ENCODE peak calls at places on chromosomes 1 and 21, in six cellular contexts. W is H1, Y is IMR-90, B is mesenchymal stem cell, P is neuronal stem cell, V is trophoblast cell. A is an unnamed sample. For H3K9me3 and H3K4me1, the result is how much of the 10 kb centered on the place peaks cover.

GRCh38 chr1:157240495-157241184 is 102.4 kb upstream of the ETV3 start:
- DNase-seq in W (no peak), Y (no peak), B (no peak), P (no peak), V (no peak), A (no peak)

GRCh38 chr1:37410080-37410479 is 64.3 kb upstream of the ZC3H12A start:
- DNase-seq in W (no peak), Y (no peak), B (no peak), P (no peak), V (no peak), A (peak)

GRCh38 chr1:118913818-118914217 is 74.3 kb downstream of the TBX15 start:
- DNase-seq in W (no peak), Y (no peak), B (no peak), P (no peak), V (no peak), A (no peak)

GRCh38 chr1:206897175-206897574 is at the start of gene IL24:
- DNase-seq in W (no peak), Y (no peak), B (no peak), P (no peak), V (no peak), A (no peak)

GRCh38 chr1:116411784-116412479 is 38.9 kb downstream of the ATP1A1 start:
- DNase-seq in W (no peak), Y (peak), B (peak), P (no peak), V (no peak), A (no peak)

GRCh38 chr1:119286587-119287181 is 81.9 kb upstream of the HAO2 start:
- DNase-seq in W (no peak), Y (peak), B (peak), P (peak), V (no peak), A (peak)

GRCh38 chr1:65153635-65154034 is 5.6 kb downstream of the AK4 start:
- DNase-seq in W (no peak), Y (no peak), B (no peak), P (no peak), V (no peak), A (no peak)

GRCh38 chr1:119516680-119517079 is 9.7 kb downstream of the HSD3B1 start:
- DNase-seq in W (peak), Y (no peak), B (no peak), P (no peak), V (no peak), A (peak)

GRCh38 chr1:109277434-109278204 is 5.3 kb downstream of the PSRC1 start:
- DNase-seq in W (peak), Y (peak), B (peak), P (peak), V (peak), A (peak)

GRCh38 chr1:152109231-152109997 is 5.8 kb downstream of the TCHH start:
- DNase-seq in W (no peak), Y (peak), B (no peak), P (no peak), V (peak), A (peak)

GRCh38 chr1:205268846-205269680 is 41.3 kb downstream of the TMCC2 start:
- DNase-seq in W (no peak), Y (no peak), B (no peak), P (no peak), V (no peak), A (no peak)

GRCh38 chr21:33767960-33768359 is 125.7 kb downstream of the ITSN1 start:
- DNase-seq in W (no peak), Y (no peak), B (no peak), P (no peak), V (no peak), A (no peak)

GRCh38 chr1:162310337-162310736 is 66.3 kb downstream of the SPATA46 start:
- DNase-seq in W (no peak), Y (peak), B (no peak), P (no peak), V (no peak), A (no peak)

GRCh38 chr1:202155478-202156021 is 4.9 kb downstream of the PTPN7 start:
- DNase-seq in W (no peak), Y (peak), B (peak), P (no peak), V (no peak), A (no peak)

GRCh38 chr1:208120426-208120790 is 123.8 kb downstream of the PLXNA2 start:
- DNase-seq in W (no peak), Y (no peak), B (no peak), P (no peak), V (no peak), A (no peak)

GRCh38 chr1:57674803-57675202 is 250.9 kb upstream of the DAB1 start:
- DNase-seq in W (no peak), Y (no peak), B (peak), P (no peak), V (no peak), A (no peak)

GRCh38 chr21:36082140-36082742 is 12.4 kb downstream of the CBR1 start:
- DNase-seq in W (no peak), Y (peak), B (peak), P (no peak), V (no peak), A (no peak)

GRCh38 chr1:220448217-220448616 is 79.7 kb upstream of the MARK1 start:
- DNase-seq in W (no peak), Y (no peak), B (no peak), P (no peak), V (no peak), A (no peak)

GRCh38 chr21:36422279-36423098 is 37.3 kb downstream of the CHAF1B start:
- DNase-seq in W (peak), Y (peak), B (peak), P (peak), V (peak), A (peak)

GRCh38 chr1:112614460-112615065 is 4.4 kb downstream of the ST7L start:
- DNase-seq in W (no peak), Y (peak), B (peak), P (no peak), V (peak), A (no peak)

GRCh38 chr1:112619518-112620458 is at the start of gene CAPZA1:
- DNase-seq in W (peak), Y (peak), B (peak), P (peak), V (peak), A (peak)

GRCh38 chr1:112618114-112618720 is 724 bp downstream of the ST7L start:
- DNase-seq in W (no peak), Y (peak), B (peak), P (no peak), V (no peak), A (no peak)

GRCh38 chr1:112618721-112619517 is at the start of gene ST7L:
- DNase-seq in W (no peak), Y (peak), B (peak), P (peak), V (peak), A (peak)
- H4K8ac ChIP-seq in W (peak), Y (peak), B (peak), P (peak), V (peak), A (no peak)

DNA sequence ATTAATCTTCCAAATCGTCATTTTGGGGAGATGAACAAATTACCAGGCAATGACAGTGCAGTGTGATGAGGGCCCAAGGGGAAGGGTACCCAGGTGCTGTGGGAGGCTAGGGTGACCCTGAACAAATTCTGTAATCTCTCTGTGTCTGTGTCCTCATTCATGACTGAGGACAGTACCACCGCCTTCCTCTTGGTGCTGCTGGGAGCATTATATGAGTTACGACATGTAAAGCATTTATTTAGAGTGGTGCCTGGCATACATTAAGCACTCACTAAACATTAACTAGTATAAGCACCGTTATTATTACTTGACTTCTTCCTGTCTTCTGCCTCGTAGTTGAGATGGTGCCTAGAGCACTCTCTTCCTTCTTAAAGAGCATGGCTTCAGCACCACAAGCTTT is 468.2 kb upstream of the VAMP3 start:
- DNase-seq in W (no peak), Y (no peak), B (peak), P (no peak), V (no peak), A (peak)
- H3K9me3 ChIP-seq in W (under half), Y (under half), B (under half), P (under half), V (under half), A (under half)

GRCh38 chr1:12407050-12407961 is 177.5 kb downstream of the VPS13D start:
- DNase-seq in W (no peak), Y (peak), B (peak), P (no peak), V (peak), A (no peak)
- H3K4me1 ChIP-seq in W (under half), Y (under half), B (under half), P (under half), V (under half), A (under half)

DNA sequence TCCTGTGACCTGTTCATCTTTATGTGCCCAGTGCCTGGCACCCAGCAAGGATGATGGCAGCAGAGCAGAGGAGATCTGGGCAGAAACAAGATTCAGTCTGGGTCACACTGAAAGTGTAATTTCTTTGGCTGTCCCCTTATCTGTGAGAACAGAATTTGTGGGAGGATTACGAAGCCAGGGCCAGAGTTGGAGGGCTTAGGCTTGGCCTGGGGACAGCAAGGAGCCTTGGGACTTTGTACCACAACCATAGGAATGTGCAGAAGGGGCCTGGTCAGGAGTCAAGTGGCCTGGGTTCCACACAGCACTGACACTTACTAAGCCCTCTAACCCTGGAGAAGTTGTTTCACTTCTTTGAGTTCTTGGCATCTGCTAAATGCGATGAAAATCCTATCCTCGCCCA is 12.8 kb downstream of the PMVK start:
- DNase-seq in W (no peak), Y (no peak), B (no peak), P (no peak), V (no peak), A (no peak)
- H4K8ac ChIP-seq in W (no peak), Y (no peak), B (no peak), P (no peak), V (no peak), A (no peak)

GRCh38 chr21:25835397-25835796 is 100.6 kb downstream of the GABPA start:
- DNase-seq in W (no peak), Y (no peak), B (no peak), P (no peak), V (no peak), A (no peak)
- H3K9me3 ChIP-seq in W (under half), Y (under half), B (under half), P (under half), V (under half), A (under half)

DNA sequence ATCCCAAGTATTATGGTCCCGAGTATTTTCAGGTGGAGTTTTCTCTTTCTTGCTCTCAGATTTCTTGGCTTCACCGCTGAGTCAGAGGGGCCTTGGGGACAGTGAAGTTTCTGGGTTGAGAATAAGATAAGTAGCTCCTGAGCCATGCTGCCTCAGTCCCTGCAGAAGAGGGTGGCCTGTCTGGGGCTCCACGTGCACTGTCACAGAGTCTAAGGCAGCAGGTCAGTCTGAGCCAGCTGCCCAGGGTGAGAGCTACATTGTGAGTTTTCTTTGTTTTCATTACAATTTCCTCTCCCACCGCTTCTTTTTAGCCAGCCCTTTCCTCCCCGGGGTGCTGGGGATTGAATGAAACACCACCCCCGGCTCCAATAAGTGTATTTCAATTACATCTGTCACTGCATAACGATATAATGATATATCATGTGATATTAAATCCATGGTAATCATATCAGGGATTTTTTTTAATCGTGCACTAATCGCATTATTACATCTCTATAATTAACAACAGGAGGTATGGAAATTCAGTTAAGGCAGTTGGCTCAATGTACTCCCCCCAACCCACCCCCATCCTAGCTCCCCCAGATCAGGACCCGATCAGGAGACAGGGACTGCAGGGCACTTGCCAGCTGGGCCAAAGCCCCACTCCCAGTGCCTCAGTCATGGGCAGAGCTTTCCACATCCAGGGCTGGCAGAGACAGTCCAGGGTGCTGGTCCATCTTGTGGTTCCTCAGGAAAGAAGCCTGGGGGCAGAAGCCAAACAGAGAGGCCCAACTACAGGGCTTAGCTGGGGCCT is 43.7 kb downstream of the DMAP1 start:
- DNase-seq in W (no peak), Y (no peak), B (no peak), P (no peak), V (no peak), A (no peak)
- H3K4me1 ChIP-seq in W (under half), Y (under half), B (under half), P (under half), V (under half), A (under half)

A was measured in H9.